ENCODE peak calls at places on chromosome 4, in five cellular contexts. Y is endothelial cell; T is ovary; L is fibroblast of mammary gland; N is CD4-positive, alpha-beta T cell. R is an unnamed sample.

GRCh38 chr4:22869235-22869634 is 176.5 kb downstream of the GBA3 start:
- DNase-seq in T (no peak), L (no peak), N (no peak), Y (no peak), R (no peak)

GRCh38 chr4:2069161-2069971 is 10.2 kb downstream of the NAT8L start:
- DNase-seq in N (no peak), T (no peak), Y (no peak), L (no peak), R (no peak)

GRCh38 chr4:151015458-151016344 is 617 bp upstream of the LRBA start:
- DNase-seq in L (peak; percentile 31), N (peak; percentile 75), Y (peak; percentile 78), T (peak; percentile 83), R (no peak)

GRCh38 chr4:76430519-76431388 is 4.3 kb upstream of the SHROOM3 start:
- DNase-seq in N (no peak), T (no peak), L (peak; percentile 66), Y (no peak), R (peak; percentile 7)

GRCh38 chr4:56128231-56128630 is 179.5 kb downstream of the CEP135 start:
- DNase-seq in N (no peak), L (peak; percentile 45), Y (no peak), T (no peak), R (no peak)

GRCh38 chr4:31917334-31917733 is 1197.2 kb downstream of the PCDH7 start:
- DNase-seq in Y (no peak), T (no peak), L (no peak), N (no peak), R (no peak)

GRCh38 chr4:98659106-98659592 is 738 bp upstream of the TSPAN5 start:
- DNase-seq in T (peak; percentile 39), N (no peak), Y (peak; percentile 18), L (peak; percentile 67), R (no peak)

GRCh38 chr4:135236035-135236434 is 1034.4 kb upstream of the PABPC4L start:
- DNase-seq in Y (no peak), L (no peak), T (no peak), N (no peak), R (no peak)

GRCh38 chr4:42070463-42070862 is 80.1 kb downstream of the SLC30A9 start:
- DNase-seq in Y (no peak), L (no peak), N (no peak), T (no peak), R (no peak)

GRCh38 chr4:30721353-30722091 is 1.4 kb downstream of the PCDH7 start:
- DNase-seq in T (peak; percentile 42), N (no peak), Y (peak; percentile 76), L (peak; percentile 33), R (no peak)

GRCh38 chr4:128385683-128386304 is 98.2 kb upstream of the PGRMC2 start:
- DNase-seq in Y (no peak), T (no peak), N (no peak), L (peak; percentile 75), R (no peak)

GRCh38 chr4:153520871-153521329 is 54.7 kb downstream of the TMEM131L start:
- DNase-seq in N (no peak), L (no peak), Y (no peak), T (no peak), R (no peak)

GRCh38 chr4:10069065-10069626 is 47.5 kb downstream of the WDR1 start:
- DNase-seq in N (no peak), Y (no peak), T (no peak), L (no peak), R (no peak)

GRCh38 chr4:109912706-109913621 is at the start of gene EGF:
- DNase-seq in L (peak; percentile 42), N (no peak), Y (no peak), T (no peak), R (no peak)

GRCh38 chr4:188714488-188714887 is 575.2 kb downstream of the TRIML1 start:
- DNase-seq in T (no peak), L (peak; percentile 60), N (no peak), Y (no peak), R (no peak)

GRCh38 chr4:69781458-69782418 is 21.3 kb upstream of the SULT1B1 start:
- DNase-seq in T (no peak), L (no peak), Y (no peak), N (no peak), R (no peak)

GRCh38 chr4:3683077-3683743 is 83.0 kb upstream of the ADRA2C start:
- DNase-seq in L (no peak), N (no peak), T (no peak), Y (no peak), R (no peak)

GRCh38 chr4:123478859-123479345 is 82.3 kb downstream of the SPRY1 start:
- DNase-seq in L (no peak), N (no peak), Y (no peak), T (no peak), R (no peak)

GRCh38 chr4:6783111-6783981 is 819 bp downstream of the KIAA0232 start:
- DNase-seq in Y (peak; percentile 91), L (peak; percentile 68), N (peak; percentile 85), T (peak; percentile 94), R (peak; percentile 38)
- TF ChIP-seq CTCF in Y (no peak), L (no peak), N (no peak), T (no peak), R (no peak)

GRCh38 chr4:73964862-73965611 is 16.8 kb downstream of the PF4 start:
- DNase-seq in N (no peak), Y (peak; percentile 41), T (no peak), L (peak; percentile 28), R (no peak)
- TF ChIP-seq CTCF in N (no peak), Y (peak; percentile 42), T (no peak), L (peak; percentile 36), R (peak; percentile 45)

GRCh38 chr4:77430847-77431246 is 174.8 kb upstream of the CXCL13 start:
- DNase-seq in N (no peak), L (no peak), Y (no peak), T (no peak), R (no peak)
- TF ChIP-seq CTCF in N (no peak), L (no peak), Y (no peak), T (no peak), R (no peak)

DNA sequence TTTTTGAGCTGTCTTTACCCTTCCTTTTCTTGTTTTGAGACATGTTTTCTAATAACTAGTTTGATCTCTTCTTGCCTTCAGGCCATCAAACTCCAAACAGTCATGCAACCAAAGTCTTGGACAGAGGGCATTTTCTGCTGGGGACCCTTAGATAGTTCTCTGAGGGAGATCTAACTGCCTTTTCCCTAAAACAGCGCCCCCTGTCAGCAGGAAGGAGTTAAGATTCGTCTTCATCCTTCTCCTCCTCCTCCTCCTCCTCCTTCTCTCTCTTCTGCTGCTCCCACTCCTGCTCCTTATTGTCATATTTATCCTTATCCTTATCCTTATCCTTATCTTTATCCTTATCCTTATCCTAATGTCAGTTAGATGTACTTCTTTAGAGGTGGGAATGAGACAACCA is 417.2 kb downstream of the TRAM1L1 start:
- DNase-seq in N (no peak), L (no peak), Y (no peak), T (no peak), R (no peak)
- TF ChIP-seq CTCF in N (no peak), L (no peak), Y (peak; percentile 19), T (no peak), R (no peak)

DNA sequence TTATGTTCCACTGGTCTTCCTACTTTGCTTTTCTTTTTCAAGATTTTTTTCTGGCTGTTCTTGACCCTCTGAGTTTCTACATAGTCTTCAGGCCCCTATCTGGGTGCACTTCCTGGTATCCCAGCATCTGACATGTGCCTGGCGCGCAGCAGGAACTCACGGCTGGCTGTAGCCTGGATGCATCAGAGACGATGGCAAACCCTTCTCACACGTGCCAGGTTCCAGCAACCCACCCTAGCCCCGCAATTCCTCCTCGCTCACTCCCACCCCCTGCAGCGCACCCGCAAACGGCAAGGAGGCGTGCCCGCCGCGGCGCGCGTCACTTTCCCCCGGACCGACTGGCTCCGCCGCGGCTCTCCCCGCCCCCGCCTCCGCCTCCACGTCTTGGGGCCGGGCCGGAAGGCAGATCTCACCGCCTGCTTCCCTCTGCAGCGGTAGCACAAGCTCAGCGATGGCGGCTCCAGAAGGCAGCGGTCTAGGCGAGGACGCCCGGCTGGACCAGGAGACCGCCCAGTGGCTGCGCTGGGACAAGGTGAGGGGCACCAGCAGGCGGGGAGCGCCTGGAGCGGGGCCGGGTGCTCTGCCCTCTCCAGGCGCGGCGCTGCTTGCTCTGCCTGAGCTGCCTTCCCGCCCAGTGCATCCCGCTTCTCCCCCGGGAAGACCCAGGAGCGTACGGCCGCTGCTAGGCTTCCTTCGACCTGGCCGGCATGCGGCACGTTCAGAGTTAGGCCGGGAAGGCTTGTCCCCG is at the start of gene PGM2:
- DNase-seq in T (peak; percentile 87), Y (peak; percentile 81), L (peak; percentile 77), N (peak; percentile 83), R (no peak)
- TF ChIP-seq CTCF in T (peak; percentile 16), Y (no peak), L (no peak), N (no peak), R (no peak)